ENCODE peak calls at places on chromosomes 2 and 18, in seven cellular contexts. Y is K562, N is stomach, T is right lobe of liver, L is adrenal gland, X is spleen, Q is NB4. O is an unnamed sample.

GRCh38 chr2:180763249-180763989 is 217.0 kb upstream of the UBE2E3 start:
- DNase-seq in Y (no peak), N (no peak), T (no peak), L (no peak), X (no peak), Q (no peak), O (no peak)

GRCh38 chr2:120245520-120245835 is 7.2 kb upstream of the RALB start:
- DNase-seq in Y (no peak), N (no peak), T (no peak), L (peak), X (peak), Q (no peak), O (no peak)

GRCh38 chr2:27306657-27307544 is 1.3 kb downstream of the UCN start:
- DNase-seq in Y (no peak), N (no peak), T (no peak), L (no peak), X (peak), Q (no peak), O (no peak)

GRCh38 chr2:64447317-64448060 is 6.5 kb upstream of the LGALSL start:
- DNase-seq in Y (no peak), N (no peak), T (no peak), L (peak), X (no peak), Q (no peak), O (no peak)

GRCh38 chr2:12716250-12717190 is at the start of gene TRIB2:
- DNase-seq in Y (peak), N (peak), T (peak), L (peak), X (peak), Q (peak), O (peak)

GRCh38 chr2:9770308-9771100 is 72.8 kb upstream of the TAF1B start:
- DNase-seq in Y (peak), N (peak), T (no peak), L (no peak), X (no peak), Q (peak), O (peak)

GRCh38 chr18:67669993-67670671 is 153.6 kb upstream of the DSEL start:
- DNase-seq in Y (no peak), N (no peak), T (no peak), L (no peak), X (no peak), Q (no peak), O (no peak)

GRCh38 chr2:70907130-70907756 is 28.5 kb upstream of the ATP6V1B1 start:
- DNase-seq in Y (no peak), N (peak), T (no peak), L (no peak), X (no peak), Q (peak), O (no peak)

GRCh38 chr2:170739507-170740046 is 24.4 kb downstream of the SP5 start:
- DNase-seq in Y (no peak), N (no peak), T (no peak), L (no peak), X (no peak), Q (peak), O (no peak)

GRCh38 chr2:168501456-168502065 is 45.5 kb downstream of the CERS6 start:
- DNase-seq in Y (no peak), N (no peak), T (no peak), L (no peak), X (no peak), Q (no peak), O (no peak)

GRCh38 chr2:14634885-14635871 is 2.7 kb downstream of the LRATD1 start:
- DNase-seq in Y (peak), N (peak), T (peak), L (peak), X (peak), Q (no peak), O (peak)

GRCh38 chr18:35733419-35733818 is 151.9 kb downstream of the GALNT1 start:
- DNase-seq in Y (no peak), N (no peak), T (no peak), L (no peak), X (no peak), Q (no peak), O (no peak)

GRCh38 chr2:150046211-150046610 is 441.3 kb downstream of the RND3 start:
- DNase-seq in Y (no peak), N (no peak), T (no peak), L (no peak), X (no peak), Q (no peak), O (no peak)

GRCh38 chr2:97992836-97993825 is 2.6 kb downstream of the TMEM131 start:
- DNase-seq in Y (no peak), N (no peak), T (no peak), L (no peak), X (no peak), Q (no peak), O (no peak)

DNA sequence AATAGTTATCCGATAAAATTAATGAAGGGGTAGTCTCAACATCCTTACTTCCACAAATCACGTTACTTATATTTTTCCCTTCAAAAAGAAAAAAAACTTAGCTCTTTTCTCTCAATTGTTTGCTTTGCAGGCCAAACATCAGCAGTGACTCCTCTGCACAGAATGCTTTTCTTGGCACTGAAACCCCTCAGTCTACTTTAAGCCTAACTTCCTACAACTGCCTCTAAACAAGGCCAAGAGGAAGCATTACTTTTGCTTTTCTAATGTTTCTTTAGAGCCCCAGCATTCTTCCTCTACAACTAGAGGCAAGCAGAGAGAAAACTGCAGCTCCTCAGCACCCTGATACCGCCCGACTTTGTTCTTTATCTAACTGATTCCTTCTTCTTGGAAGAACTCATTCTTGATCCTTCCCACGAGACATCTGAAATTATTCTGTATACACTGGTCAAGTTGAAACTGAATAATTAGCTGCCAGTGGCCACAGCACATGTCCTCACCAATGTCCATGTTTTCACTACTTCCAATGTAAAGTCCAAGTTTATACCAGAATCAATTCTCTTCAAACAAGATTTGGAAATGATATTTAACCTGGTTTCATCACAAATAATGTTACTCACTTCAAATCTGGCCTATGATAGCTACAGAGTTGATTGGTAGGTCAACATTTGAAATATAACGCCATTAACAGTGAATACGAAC is 55.3 kb downstream of the DTNB start:
- DNase-seq in Y (no peak), N (no peak), T (no peak), L (no peak), X (no peak), Q (no peak), O (no peak)
- TF ChIP-seq POLR2A in Y (no peak), N (no peak), T (no peak), L (no peak), X (no peak), Q (no peak), O (no peak)

DNA sequence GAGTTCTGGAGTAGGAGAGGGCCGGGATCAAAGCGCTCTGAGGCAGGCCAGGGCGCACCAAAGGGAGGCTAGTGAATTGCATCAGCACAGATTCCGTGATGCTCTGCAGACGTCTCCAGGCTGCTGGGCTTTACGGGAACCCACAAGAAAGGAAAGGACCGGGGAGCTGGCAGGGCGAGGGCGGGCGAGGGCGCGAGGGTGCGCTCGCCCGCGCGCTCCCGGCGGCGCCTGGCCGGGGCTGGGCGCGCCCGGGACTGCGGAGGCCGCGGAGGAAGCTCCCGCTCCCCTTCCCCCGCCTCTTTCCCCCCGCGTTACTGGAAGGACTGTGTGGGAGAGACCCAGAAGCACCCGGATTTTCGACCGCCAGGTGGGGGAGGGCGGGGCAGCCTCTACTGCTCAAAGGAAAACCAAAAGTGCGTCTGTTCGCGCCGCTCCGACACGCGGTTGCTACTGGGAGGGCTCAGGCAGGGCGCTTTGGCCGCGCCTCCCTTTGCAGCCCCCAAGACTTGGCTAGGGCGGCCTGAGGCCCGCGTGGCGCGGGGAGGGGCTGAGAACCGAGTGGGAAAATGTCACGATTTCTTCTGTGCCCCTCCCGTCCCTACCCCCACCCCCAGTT is 2.3 kb upstream of the FOSL2 start:
- DNase-seq in Y (peak), N (peak), T (peak), L (peak), X (peak), Q (peak), O (peak)
- TF ChIP-seq POLR2A in Y (no peak), N (no peak), T (peak), L (peak), X (no peak), Q (peak), O (no peak)

GRCh38 chr2:159904127-159904564 is 106.1 kb upstream of the CD302 start:
- DNase-seq in Y (no peak), N (no peak), T (peak), L (no peak), X (peak), Q (peak), O (no peak)
- TF ChIP-seq POLR2A in Y (no peak), N (no peak), T (no peak), L (no peak), X (no peak), Q (no peak), O (no peak)

DNA sequence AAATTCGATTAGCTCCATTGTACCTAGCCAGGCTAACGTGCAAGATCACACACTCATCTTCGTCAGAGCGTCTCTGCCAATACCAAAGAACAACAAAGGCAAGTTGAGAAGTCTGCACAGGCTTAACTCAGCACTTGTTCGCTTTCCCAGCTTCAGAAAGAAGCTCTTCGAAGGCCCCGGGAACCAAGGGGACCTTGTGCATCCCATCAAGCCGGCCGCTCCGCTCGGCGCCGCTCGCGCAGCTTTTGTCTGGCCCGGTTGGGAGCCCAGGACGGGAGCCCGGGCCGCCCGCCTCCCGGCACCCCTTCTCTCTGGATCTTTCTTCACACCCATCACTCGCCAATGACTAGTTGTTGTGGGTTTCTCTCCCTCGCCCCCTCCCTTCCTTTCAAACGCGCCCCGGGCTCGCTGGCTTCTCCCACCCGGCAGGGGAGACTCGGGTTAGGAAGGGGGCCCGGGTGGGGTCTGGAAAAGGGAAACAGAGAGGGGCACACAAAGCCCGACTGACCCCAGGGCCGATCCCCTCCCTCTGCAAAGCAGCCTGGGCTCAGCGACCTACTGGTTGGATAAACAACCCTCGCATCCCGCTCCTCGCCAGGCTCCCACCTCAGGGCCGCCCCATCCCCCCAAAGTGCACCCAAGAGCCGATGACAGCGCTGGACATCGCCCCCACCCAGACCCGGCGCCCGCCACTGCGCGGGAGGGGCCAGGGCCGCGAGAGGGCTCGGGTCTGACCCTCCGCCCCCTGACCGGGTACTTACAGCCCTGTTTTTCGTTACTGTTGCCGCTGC is 456 bp downstream of the CLASP1 start:
- DNase-seq in Y (peak), N (peak), T (peak), L (peak), X (peak), Q (peak), O (peak)
- TF ChIP-seq POLR2A in Y (no peak), N (no peak), T (no peak), L (no peak), X (no peak), Q (no peak), O (no peak)

DNA sequence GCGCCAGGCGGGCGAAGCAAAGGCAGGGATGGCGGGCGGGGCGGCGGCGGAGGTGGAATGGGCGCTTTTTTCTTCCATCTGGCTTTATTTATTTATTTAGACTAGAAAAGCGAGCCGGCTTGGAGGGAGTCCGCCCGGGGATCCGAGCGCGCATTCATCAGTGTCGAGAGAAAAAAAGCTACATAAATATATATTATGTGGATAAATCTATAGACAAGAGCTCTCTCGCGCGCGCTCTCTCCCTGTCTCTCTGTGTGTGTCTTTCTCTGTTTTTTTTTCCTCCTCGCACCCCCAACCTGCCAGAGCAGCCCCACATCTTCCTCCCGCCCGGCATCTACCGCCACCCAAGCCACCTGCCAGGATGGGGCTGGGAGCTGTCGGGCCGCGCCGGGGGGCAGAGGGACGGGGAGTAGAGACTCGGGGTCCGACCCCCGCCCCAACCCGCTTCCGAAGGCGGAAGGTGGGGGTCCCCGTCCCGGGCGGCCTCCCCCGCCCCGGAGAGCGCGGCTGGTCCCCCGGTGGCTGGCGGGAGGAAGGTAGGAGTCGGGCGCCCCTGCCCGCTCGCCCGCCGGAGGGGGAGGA is 972 bp upstream of the CELF4 start:
- DNase-seq in Y (no peak), N (no peak), T (no peak), L (no peak), X (peak), Q (no peak), O (no peak)
- TF ChIP-seq POLR2A in Y (no peak), N (no peak), T (no peak), L (no peak), X (no peak), Q (no peak), O (no peak)

GRCh38 chr2:156435725-156436476 is at the start of gene GPD2:
- DNase-seq in Y (peak), N (peak), T (peak), L (peak), X (peak), Q (peak), O (peak)
- TF ChIP-seq POLR2A in Y (peak), N (no peak), T (peak), L (no peak), X (no peak), Q (no peak), O (peak)

GRCh38 chr2:106107509-106108131 is 86.5 kb downstream of the UXS1 start:
- DNase-seq in Y (no peak), N (no peak), T (no peak), L (no peak), X (no peak), Q (no peak), O (no peak)

GRCh38 chr2:106106627-106107508 is 87.2 kb downstream of the UXS1 start:
- DNase-seq in Y (no peak), N (no peak), T (no peak), L (no peak), X (no peak), Q (no peak), O (no peak)

GRCh38 chr2:106105151-106105922 is 88.8 kb downstream of the UXS1 start:
- DNase-seq in Y (no peak), N (no peak), T (no peak), L (no peak), X (no peak), Q (no peak), O (no peak)

GRCh38 chr2:106108351-106108750 is 85.8 kb downstream of the UXS1 start:
- DNase-seq in Y (no peak), N (no peak), T (no peak), L (no peak), X (no peak), Q (no peak), O (no peak)

GRCh38 chr2:106104332-106105062 is 89.6 kb downstream of the UXS1 start:
- DNase-seq in Y (peak), N (peak), T (no peak), L (peak), X (no peak), Q (peak), O (peak)
- TF ChIP-seq POLR2A in Y (no peak), N (no peak), T (no peak), L (no peak), X (no peak), Q (no peak), O (no peak)

DNA sequence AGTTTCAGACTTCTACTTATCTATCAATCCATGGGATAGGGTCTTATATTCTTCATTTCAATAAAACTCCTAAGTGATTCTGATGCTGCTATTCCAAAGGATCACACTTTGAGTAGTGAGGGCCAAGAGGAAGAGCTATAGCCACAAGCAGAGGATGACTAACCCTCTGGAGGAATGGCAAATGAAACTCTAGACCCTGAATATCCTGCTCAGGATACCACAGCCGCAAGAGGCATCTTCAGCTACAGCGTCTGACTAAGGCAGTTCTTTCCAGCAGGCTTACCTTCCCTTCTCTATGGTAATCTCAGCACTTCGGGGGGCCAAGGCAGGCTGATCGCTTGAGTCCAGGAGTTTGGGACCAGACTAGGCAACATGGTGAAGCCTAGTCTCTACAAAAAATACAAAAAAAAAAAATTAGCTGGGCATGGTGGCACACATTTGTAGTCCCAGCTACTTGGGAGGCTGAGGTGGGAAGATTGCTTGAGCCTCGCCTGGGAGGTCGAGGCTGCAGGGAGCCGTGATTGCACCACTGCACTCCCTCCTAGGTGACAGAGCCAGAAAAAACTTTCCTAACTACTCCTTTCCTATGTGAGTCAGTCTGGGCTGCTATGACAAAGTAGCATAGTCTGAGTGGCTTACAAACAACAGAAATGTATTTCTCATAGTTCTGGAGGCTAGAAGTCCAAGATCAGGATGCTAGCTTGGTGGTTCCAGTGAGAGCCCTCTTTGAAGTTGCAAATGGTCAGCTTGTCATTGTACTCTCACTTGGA is 371.9 kb downstream of the IRS1 start:
- DNase-seq in Y (no peak), N (no peak), T (no peak), L (no peak), X (no peak), Q (peak), O (no peak)
- TF ChIP-seq POLR2A in Y (no peak), N (no peak), T (no peak), L (no peak), X (no peak), Q (no peak), O (no peak)